ENCODE peak calls at places on chromosomes 7 and 10, in four cellular contexts. G is SK-N-SH, F is K562, H is H1. E is an unnamed sample.

GRCh38 chr10:70480254-70480861 is 1.8 kb downstream of the PALD1 start:
- DNase-seq in G (no peak), F (no peak), H (no peak), E (no peak)

GRCh38 chr7:32103361-32103760 is 33.2 kb upstream of the PDE1C start:
- DNase-seq in G (no peak), F (no peak), H (no peak), E (no peak)

GRCh38 chr7:42247301-42247700 is 10.3 kb upstream of the GLI3 start:
- DNase-seq in G (no peak), F (no peak), H (no peak), E (no peak)

GRCh38 chr10:74917481-74918077 is 91.2 kb downstream of the KAT6B start:
- DNase-seq in G (no peak), F (no peak), H (no peak), E (no peak)

GRCh38 chr7:135801045-135801693 is 52.6 kb upstream of the FAM180A start:
- DNase-seq in G (peak; percentile 73), F (peak; percentile 74), H (no peak), E (no peak)

GRCh38 chr10:89662596-89662995 is 17.6 kb upstream of the PANK1 start:
- DNase-seq in G (no peak), F (no peak), H (no peak), E (no peak)

GRCh38 chr10:123519861-123520260 is 146.3 kb upstream of the GPR26 start:
- DNase-seq in G (no peak), F (no peak), H (no peak), E (no peak)

GRCh38 chr10:20622522-20623270 is 274.4 kb downstream of the NEBL start:
- DNase-seq in G (no peak), F (no peak), H (no peak), E (no peak)

GRCh38 chr10:34181545-34182300 is 633.4 kb downstream of the PARD3 start:
- DNase-seq in G (peak; percentile 76), F (no peak), H (no peak), E (no peak)

GRCh38 chr7:44154703-44155102 is 13.6 kb upstream of the MYL7 start:
- DNase-seq in G (no peak), F (no peak), H (no peak), E (no peak)

GRCh38 chr10:121448768-121449456 is 149.3 kb downstream of the FGFR2 start:
- DNase-seq in G (no peak), F (no peak), H (no peak), E (no peak)

GRCh38 chr7:29375641-29376562 is 181.3 kb downstream of the CHN2 start:
- DNase-seq in G (no peak), F (no peak), H (no peak), E (no peak)

GRCh38 chr7:19117081-19117869 is at the start of gene TWIST1:
- DNase-seq in G (peak; percentile 96), F (peak; percentile 10), H (peak; percentile 77), E (peak; percentile 65)

GRCh38 chr7:8214162-8214897 is 47.6 kb downstream of the ICA1 start:
- DNase-seq in G (no peak), F (no peak), H (no peak), E (no peak)

GRCh38 chr7:8215648-8216047 is 46.3 kb downstream of the ICA1 start:
- DNase-seq in G (no peak), F (no peak), H (no peak), E (no peak)

GRCh38 chr7:8216291-8216690 is 45.7 kb downstream of the ICA1 start:
- DNase-seq in G (no peak), F (no peak), H (no peak), E (no peak)

GRCh38 chr7:8220376-8221106 is 41.4 kb downstream of the ICA1 start:
- DNase-seq in G (no peak), F (no peak), H (no peak), E (no peak)

DNA sequence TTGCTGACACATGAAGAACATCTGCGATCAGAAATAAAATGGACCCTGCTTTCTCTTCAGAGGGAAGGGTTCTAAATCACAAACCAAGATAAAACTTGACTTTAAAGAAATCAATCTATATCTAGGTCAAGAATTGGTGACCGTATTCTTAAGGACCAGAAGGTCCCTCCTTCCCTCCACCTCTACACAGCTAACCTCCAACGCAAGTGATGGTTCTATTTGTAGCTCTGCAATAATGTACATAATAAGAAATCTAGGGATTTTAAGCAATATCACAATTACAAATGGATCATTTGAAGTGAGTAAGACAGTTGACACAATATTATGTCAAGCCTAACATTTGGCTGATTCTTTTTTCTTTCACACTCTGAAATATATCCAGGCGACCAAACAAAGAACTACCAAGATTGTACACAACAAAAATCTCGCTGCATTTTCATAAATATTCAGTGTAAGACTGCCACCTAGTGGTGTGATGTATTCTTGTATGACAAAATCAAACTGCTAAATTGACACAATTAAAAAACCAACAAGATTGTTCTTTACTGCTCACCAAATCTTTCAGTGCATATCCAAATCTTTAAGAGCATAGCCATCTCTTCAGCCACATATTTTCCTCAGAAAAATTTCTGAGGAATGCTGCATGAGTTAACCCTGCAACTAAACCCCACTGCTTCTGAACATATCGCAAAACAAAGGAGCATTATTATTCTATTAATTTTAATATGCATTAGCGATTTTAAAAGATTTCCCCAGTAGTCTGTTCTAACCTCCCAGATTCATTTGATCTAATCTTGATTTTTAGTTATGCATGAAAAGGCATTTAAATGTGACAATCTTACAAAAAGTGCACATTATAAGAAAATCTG is 44.5 kb downstream of the ICA1 start:
- DNase-seq in G (peak; percentile 28), F (peak; percentile 38), H (no peak), E (no peak)
- TF ChIP-seq TEAD4 in G (no peak), F (no peak), H (no peak), E (no peak)

DNA sequence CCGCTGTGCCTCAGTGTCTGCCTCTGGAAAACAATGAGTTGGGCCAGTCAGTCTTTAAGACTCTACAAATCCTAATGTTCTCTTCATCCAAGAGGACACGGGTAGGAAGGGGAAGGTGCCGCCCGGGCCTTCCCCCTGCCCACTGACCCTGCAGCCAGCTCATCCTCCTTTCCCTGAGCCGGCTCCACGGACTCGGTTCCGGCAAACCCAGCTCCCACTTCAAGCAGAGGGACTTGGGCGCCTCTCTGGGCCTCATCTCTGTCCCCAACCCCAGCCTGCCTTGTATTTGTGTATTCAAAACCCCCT is 95.6 kb downstream of the C10orf105 start:
- DNase-seq in G (no peak), F (no peak), H (no peak), E (no peak)
- TF ChIP-seq TEAD4 in G (no peak), F (no peak), H (no peak), E (no peak)

DNA sequence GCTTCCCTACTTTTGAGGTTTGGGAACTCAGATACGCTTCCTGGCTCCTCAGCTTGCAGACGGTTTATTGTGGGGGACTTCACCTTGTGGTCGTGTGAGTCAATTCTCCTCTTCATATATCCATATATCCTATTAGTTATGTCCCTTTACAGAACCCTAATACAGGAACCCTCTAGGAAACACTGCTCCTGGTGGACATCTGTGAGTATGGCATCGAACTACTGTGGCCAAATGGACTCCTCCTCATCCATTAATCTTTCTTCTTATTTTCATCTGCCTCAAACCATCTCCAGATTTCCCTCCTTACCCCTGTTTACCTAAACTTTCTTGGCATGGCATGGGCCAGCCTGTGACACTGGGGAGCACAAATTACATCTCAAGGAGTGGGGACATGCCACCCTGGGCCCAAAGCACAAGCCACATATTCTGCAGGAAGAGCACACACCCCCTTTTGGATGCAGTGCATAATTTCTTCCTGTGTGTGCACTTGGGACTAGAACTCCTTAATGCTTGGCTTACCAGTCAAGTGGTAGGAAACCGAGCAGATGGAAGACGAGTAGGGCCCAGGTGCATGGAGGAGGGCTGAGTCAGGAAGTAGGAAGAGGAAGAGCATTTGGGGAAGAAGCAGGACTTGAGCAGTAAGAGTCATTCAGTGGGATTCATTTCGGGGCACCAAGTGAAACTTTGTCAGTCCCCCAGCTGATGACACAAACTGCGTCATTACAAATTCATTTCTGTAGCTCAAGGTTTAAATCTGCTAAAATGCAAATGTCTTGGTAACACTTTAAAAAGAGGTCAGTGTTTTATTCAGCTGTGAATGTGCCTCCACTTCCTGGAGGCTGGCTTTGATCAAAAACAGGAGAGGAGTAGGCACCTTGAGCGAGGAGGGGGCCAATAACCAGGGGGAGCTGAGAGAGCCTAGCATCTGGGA is 80.8 kb upstream of the PLXNA4 start:
- DNase-seq in G (peak; percentile 50), F (peak; percentile 60), H (no peak), E (peak; percentile 29)
- TF ChIP-seq TEAD4 in G (no peak), F (no peak), H (no peak), E (no peak)

GRCh38 chr10:112374724-112375541 is 1.0 kb downstream of the ACSL5 start:
- DNase-seq in G (no peak), F (no peak), H (no peak), E (no peak)

GRCh38 chr10:112379635-112380296 is 5.8 kb downstream of the ACSL5 start:
- DNase-seq in G (no peak), F (peak; percentile 34), H (no peak), E (no peak)

GRCh38 chr10:112373912-112374338 is at the start of gene ACSL5:
- DNase-seq in G (no peak), F (no peak), H (no peak), E (no peak)

GRCh38 chr10:112376578-112376855 is 2.6 kb downstream of the ACSL5 start:
- DNase-seq in G (no peak), F (no peak), H (no peak), E (no peak)

GRCh38 chr10:112375721-112376577 is 2.0 kb downstream of the ACSL5 start:
- DNase-seq in G (no peak), F (no peak), H (no peak), E (no peak)
- TF ChIP-seq TEAD4 in G (no peak), F (no peak), H (no peak), E (no peak)

GRCh38 chr10:84335516-84335915 is 7.1 kb downstream of the CCSER2 start:
- DNase-seq in G (peak; percentile 57), F (no peak), H (no peak), E (no peak)

GRCh38 chr10:84331091-84331490 is 2.7 kb downstream of the CCSER2 start:
- DNase-seq in G (no peak), F (no peak), H (no peak), E (no peak)

GRCh38 chr10:84334806-84335205 is 6.4 kb downstream of the CCSER2 start:
- DNase-seq in G (no peak), F (no peak), H (no peak), E (no peak)

GRCh38 chr10:84336406-84336805 is 8.0 kb downstream of the CCSER2 start:
- DNase-seq in G (no peak), F (no peak), H (no peak), E (no peak)

GRCh38 chr10:84333864-84334451 is 5.6 kb downstream of the CCSER2 start:
- DNase-seq in G (no peak), F (peak; percentile 35), H (no peak), E (no peak)
- TF ChIP-seq TEAD4 in G (no peak), F (peak; percentile 21), H (no peak), E (no peak)

GRCh38 chr7:157499121-157499834 is 162.5 kb downstream of the DNAJB6 start:
- DNase-seq in G (no peak), F (no peak), H (no peak), E (no peak)
- TF ChIP-seq TEAD4 in G (no peak), F (no peak), H (no peak), E (no peak)

GRCh38 chr10:285216-285967 is 150.1 kb downstream of the ZMYND11 start:
- DNase-seq in G (no peak), F (no peak), H (no peak), E (no peak)
- TF ChIP-seq TEAD4 in G (no peak), F (no peak), H (no peak), E (no peak)

E was measured in WTC11.